ENCODE peak calls at places on chromosomes 11 and 22, in seven cellular contexts. U, C, Y, O, J, R and G are unnamed samples.

GRCh38 chr11:75626692-75627536 is 41.9 kb downstream of the MAP6 start:
- DNase-seq in J (no peak), O (no peak), R (no peak), U (no peak), C (no peak), Y (peak), G (no peak)

GRCh38 chr22:34390400-34390799 is 470.1 kb upstream of the LARGE1 start:
- DNase-seq in Y (no peak), C (peak), O (no peak), R (no peak), J (no peak), U (no peak), G (no peak)

GRCh38 chr22:46748948-46749681 is 11.1 kb upstream of the CERK start:
- DNase-seq in U (no peak), R (no peak), J (no peak), O (no peak), C (no peak), Y (no peak), G (peak)

GRCh38 chr11:120233207-120233803 is 6.6 kb upstream of the POU2F3 start:
- DNase-seq in C (no peak), Y (no peak), U (no peak), O (no peak), R (no peak), J (no peak), G (no peak)

GRCh38 chr22:33038131-33038772 is 19.9 kb downstream of the SYN3 start:
- DNase-seq in J (no peak), U (no peak), Y (peak), R (no peak), O (no peak), C (no peak), G (no peak)

GRCh38 chr22:43481528-43482309 is 69.9 kb downstream of the MPPED1 start:
- DNase-seq in R (no peak), Y (no peak), U (no peak), J (peak), O (peak), C (no peak), G (no peak)

GRCh38 chr22:24950272-24950902 is 2.1 kb upstream of the KIAA1671 start:
- DNase-seq in C (peak), U (no peak), O (peak), Y (peak), R (no peak), J (no peak), G (no peak)

GRCh38 chr11:33802414-33802950 is 28.2 kb upstream of the FBXO3 start:
- DNase-seq in R (no peak), O (peak), Y (peak), J (peak), U (peak), C (peak), G (peak)

GRCh38 chr22:20243545-20244249 is 24.4 kb downstream of the RTN4R start:
- DNase-seq in R (no peak), Y (peak), C (no peak), J (peak), U (no peak), O (no peak), G (peak)

GRCh38 chr22:46374663-46375474 is 39.4 kb downstream of the TRMU start:
- DNase-seq in Y (no peak), C (no peak), R (no peak), U (no peak), J (no peak), O (no peak), G (peak)

GRCh38 chr22:38789606-38790005 is 4.3 kb downstream of the DNAL4 start:
- DNase-seq in O (no peak), J (no peak), C (no peak), U (no peak), R (no peak), Y (no peak), G (no peak)

GRCh38 chr22:37562049-37562784 is 1.9 kb downstream of the CDC42EP1 start:
- DNase-seq in C (no peak), U (no peak), Y (no peak), R (no peak), O (no peak), J (no peak), G (no peak)

GRCh38 chr22:37559901-37560681 is at the start of gene CDC42EP1:
- DNase-seq in J (peak), R (no peak), C (peak), Y (peak), O (no peak), U (no peak), G (peak)

GRCh38 chr22:37559521-37559900 is 769 bp upstream of the CDC42EP1 start:
- DNase-seq in R (no peak), U (no peak), O (no peak), C (no peak), J (no peak), Y (no peak), G (no peak)

GRCh38 chr22:37560682-37561208 is 465 bp downstream of the CDC42EP1 start:
- DNase-seq in C (no peak), R (no peak), J (no peak), O (no peak), Y (peak), U (no peak), G (no peak)

DNA sequence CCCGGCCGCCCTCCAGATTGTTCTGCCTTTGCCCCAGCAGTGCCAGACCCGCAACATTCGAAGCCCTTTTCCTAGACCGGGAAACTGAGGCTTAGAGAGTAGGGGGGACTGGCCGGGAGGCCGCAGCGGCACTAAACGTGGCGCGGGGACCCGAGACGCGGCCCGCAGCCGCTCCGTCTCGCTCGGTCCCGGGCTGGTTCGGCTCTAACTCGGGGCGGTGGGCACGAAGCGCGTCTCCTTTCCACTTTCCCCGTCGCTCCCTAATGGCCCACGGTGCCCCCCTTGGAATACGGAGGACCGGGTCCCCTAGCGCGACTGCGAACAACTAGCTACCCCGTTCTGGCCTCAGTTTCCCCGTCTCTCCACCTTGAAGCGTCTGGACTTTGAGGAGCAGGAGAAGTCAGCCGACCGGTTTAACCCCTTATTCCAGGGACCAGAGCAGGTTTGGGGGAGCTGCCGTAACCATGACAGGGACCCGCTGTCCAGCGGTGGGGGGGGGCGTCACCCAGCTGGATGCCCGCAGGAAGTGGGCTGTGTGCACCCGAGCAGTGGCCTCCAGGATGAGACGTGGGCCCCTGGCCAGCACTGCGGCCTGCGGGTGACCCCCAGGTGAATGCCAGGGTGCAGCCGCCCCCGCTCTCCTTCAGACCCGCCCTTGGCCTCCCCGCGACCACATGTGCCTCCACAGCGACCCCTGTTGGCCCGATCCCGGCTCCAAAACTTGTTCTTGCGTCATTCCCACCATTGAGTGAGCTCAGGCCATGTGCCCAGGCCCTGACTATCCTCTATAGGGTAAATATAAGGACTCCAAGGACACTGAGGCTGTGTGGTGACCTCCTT is 1.1 kb downstream of the CDC42EP1 start:
- DNase-seq in U (peak), O (peak), C (peak), R (no peak), J (peak), Y (peak), G (peak)
- TF ChIP-seq JUND in U (no peak), O (peak), C (peak), R (no peak), J (peak), Y (no peak), G (no peak)

GRCh38 chr22:21632237-21632895 is at the start of gene CCDC116:
- DNase-seq in U (no peak), Y (peak), R (no peak), C (peak), J (peak), O (peak), G (peak)
- TF ChIP-seq JUND in U (no peak), Y (no peak), R (no peak), C (no peak), J (no peak), O (no peak), G (no peak)

GRCh38 chr22:42321908-42322561 is 51.6 kb upstream of the TCF20 start:
- DNase-seq in J (no peak), O (no peak), U (no peak), Y (no peak), C (no peak), R (no peak), G (no peak)
- TF ChIP-seq JUND in J (no peak), O (no peak), U (no peak), Y (no peak), C (no peak), R (no peak), G (no peak)

DNA sequence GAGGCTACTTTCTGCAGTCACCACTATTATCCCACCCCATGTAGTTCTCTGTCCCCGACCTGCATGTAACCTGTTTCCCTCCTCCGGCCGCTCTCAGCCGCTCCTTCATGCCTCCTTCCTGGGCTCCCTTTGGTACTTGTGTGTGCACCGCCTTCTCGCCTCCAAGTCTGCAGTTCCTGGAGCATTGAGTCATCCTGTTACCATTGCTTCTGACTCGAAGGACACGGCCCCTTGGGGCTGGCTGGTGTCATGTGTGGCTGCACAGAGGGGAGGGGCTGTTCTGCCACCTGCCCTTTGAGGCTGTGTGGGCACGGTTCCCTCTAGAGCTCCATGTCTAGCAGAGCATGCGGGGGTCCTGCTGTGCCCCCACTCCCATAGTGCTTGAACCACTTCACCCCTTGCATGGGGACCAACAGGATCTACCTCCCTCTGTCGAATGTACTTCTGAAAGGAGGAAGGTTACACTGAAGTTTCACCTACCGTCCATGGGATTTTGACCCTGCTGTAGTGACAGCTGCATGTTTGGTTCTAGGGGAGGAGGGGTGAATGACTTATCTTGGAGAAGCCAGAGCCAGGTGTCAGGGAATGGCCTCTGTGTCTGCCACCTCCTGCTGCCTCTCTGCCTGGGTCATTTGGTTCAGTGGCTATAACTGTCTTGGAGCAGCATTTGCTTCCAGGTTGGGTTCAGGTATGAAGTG is 39.6 kb downstream of the BCR start:
- DNase-seq in O (no peak), U (no peak), R (peak), Y (no peak), J (peak), C (no peak), G (no peak)
- TF ChIP-seq JUND in O (no peak), U (no peak), R (no peak), Y (no peak), J (no peak), C (no peak), G (no peak)

GRCh38 chr11:81342956-81343355 is 1390.7 kb downstream of the FAM181B start:
- DNase-seq in O (no peak), U (no peak), R (no peak), Y (no peak), C (no peak), J (no peak), G (no peak)

GRCh38 chr11:81345609-81346008 is 1388.1 kb downstream of the FAM181B start:
- DNase-seq in C (no peak), U (no peak), O (no peak), J (no peak), R (no peak), Y (no peak), G (no peak)
- TF ChIP-seq JUND in C (no peak), U (no peak), O (no peak), J (no peak), R (no peak), Y (no peak), G (no peak)

GRCh38 chr11:102528618-102529017 is 1.9 kb downstream of the MMP7 start:
- DNase-seq in O (no peak), C (no peak), J (no peak), R (no peak), U (no peak), Y (no peak), G (no peak)
- TF ChIP-seq JUND in O (no peak), C (no peak), J (no peak), R (no peak), U (no peak), Y (no peak), G (no peak)

DNA sequence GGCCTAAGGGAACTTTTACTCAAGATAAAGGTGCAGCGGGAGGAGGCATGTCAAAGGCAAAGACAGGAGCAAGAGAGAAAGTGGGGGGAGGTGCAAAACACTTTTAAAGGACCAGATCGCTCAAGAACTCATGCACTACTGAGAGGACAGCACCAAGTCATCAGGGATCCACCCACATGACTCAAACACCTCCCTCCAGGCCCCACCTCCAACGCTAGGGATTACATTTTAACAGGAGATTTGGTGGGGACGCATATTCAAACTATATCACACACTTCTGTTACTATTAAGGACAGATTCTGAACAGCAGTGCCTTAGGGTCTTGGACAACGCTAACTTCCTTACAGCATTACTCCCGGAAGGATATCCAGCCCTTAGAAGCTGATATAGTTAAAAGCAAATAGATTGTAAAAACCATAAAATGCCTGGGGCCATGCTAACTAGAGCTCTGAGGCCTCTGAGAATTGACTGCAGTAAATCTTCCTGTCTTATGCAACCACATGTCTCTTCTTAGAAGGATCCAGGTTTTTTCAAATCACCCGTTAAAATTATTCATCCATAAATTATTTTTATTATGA is 16.7 kb upstream of the ZC3H12C start:
- DNase-seq in C (no peak), R (no peak), Y (no peak), U (no peak), J (peak), O (no peak), G (no peak)
- TF ChIP-seq JUND in C (no peak), R (no peak), Y (no peak), U (no peak), J (peak), O (no peak), G (no peak)

DNA sequence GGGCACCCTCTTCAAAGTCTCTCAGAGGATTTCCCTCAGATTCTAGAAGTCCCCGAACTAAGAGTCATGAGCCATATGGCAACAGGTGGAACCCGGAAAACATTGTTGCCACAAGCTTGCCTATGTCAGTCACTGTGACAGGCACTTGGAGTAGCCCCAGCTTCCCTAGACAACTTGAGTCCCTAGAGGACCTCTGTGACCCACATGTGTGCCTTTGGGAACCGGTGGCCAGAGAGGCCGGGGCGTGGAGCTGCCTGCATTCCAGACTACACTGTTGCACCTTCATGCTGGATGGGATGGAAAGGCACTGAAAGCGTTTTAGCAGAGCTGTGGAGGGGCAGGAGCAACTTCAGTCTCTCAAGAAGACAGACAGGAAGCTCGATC is 12.1 kb downstream of the SLC37A2 start:
- DNase-seq in U (no peak), J (no peak), O (no peak), Y (no peak), R (no peak), C (no peak), G (no peak)
- TF ChIP-seq JUND in U (no peak), J (no peak), O (no peak), Y (no peak), R (no peak), C (no peak), G (no peak)